ENCODE peak calls at places on chromosomes 7 and 10, in seven cellular contexts. K is thyroid gland, Z is kidney epithelial cell, U is choroid plexus epithelial cell, H is heart left ventricle, X is keratinocyte, S is AG04449. C is an unnamed sample.

GRCh38 chr10:76684968-76685367 is 952.6 kb downstream of the KCNMA1 start:
- DNase-seq in K (no peak), Z (no peak), U (no peak), H (no peak), X (no peak), S (no peak), C (no peak)

GRCh38 chr7:47361746-47362215 is 220.1 kb downstream of the TNS3 start:
- DNase-seq in K (peak), Z (peak), U (peak), H (peak), X (peak), S (peak), C (no peak)

GRCh38 chr7:83162402-83163256 is at the start of gene PCLO:
- DNase-seq in K (peak), Z (peak), U (peak), H (peak), X (peak), S (no peak), C (peak)

GRCh38 chr10:58981051-58981450 is 195.4 kb upstream of the PHYHIPL start:
- DNase-seq in K (no peak), Z (no peak), U (no peak), H (no peak), X (no peak), S (no peak), C (no peak)

GRCh38 chr7:80218723-80219122 is 84.1 kb downstream of the GNAI1 start:
- DNase-seq in K (no peak), Z (peak), U (peak), H (no peak), X (peak), S (peak), C (no peak)

GRCh38 chr7:95509199-95509598 is 23.5 kb downstream of the ASB4 start:
- DNase-seq in K (no peak), Z (peak), U (peak), H (no peak), X (no peak), S (no peak), C (no peak)

GRCh38 chr10:80855348-80855971 is 317.8 kb downstream of the SH2D4B start:
- DNase-seq in K (no peak), Z (no peak), U (peak), H (no peak), X (no peak), S (no peak), C (peak)

GRCh38 chr7:92836489-92837213 is at the start of gene CDK6:
- DNase-seq in K (peak), Z (no peak), U (peak), H (peak), X (no peak), S (no peak), C (peak)

GRCh38 chr7:86963599-86964230 is 95.7 kb downstream of the ELAPOR2 start:
- DNase-seq in K (no peak), Z (no peak), U (peak), H (no peak), X (no peak), S (no peak), C (no peak)

GRCh38 chr7:17646181-17646956 is 293.9 kb downstream of the SNX13 start:
- DNase-seq in K (no peak), Z (no peak), U (peak), H (no peak), X (no peak), S (no peak), C (no peak)

GRCh38 chr7:73397521-73397934 is 36.0 kb upstream of the FZD9 start:
- DNase-seq in K (no peak), Z (no peak), U (no peak), H (no peak), X (no peak), S (no peak), C (no peak)

GRCh38 chr10:5987747-5988146 is 10.4 kb upstream of the IL15RA start:
- DNase-seq in K (no peak), Z (no peak), U (no peak), H (peak), X (no peak), S (no peak), C (no peak)

GRCh38 chr10:11181996-11182395 is 164.3 kb downstream of the CELF2 start:
- DNase-seq in K (peak), Z (no peak), U (no peak), H (peak), X (no peak), S (no peak), C (no peak)

GRCh38 chr7:136033413-136034031 is 56.4 kb upstream of the MTPN start:
- DNase-seq in K (no peak), Z (no peak), U (peak), H (peak), X (no peak), S (no peak), C (no peak)

GRCh38 chr7:124276005-124276606 is 243.2 kb upstream of the TMEM229A start:
- DNase-seq in K (peak), Z (no peak), U (peak), H (no peak), X (peak), S (no peak), C (no peak)

GRCh38 chr10:35881320-35881719 is 239.2 kb upstream of the FZD8 start:
- DNase-seq in K (no peak), Z (no peak), U (no peak), H (no peak), X (no peak), S (no peak), C (no peak)
- TF ChIP-seq CTCF in K (no peak), Z (no peak), U (no peak), H (no peak), X (no peak), S (no peak), C (no peak)

GRCh38 chr7:100456561-100456957 is 7.5 kb downstream of the SPACDR start:
- DNase-seq in K (no peak), Z (no peak), U (no peak), H (no peak), X (no peak), S (no peak), C (no peak)
- TF ChIP-seq CTCF in K (no peak), Z (peak), U (no peak), H (no peak), X (no peak), S (no peak), C (no peak)

GRCh38 chr7:128924706-128925588 is 12.8 kb upstream of the IRF5 start:
- DNase-seq in K (no peak), Z (no peak), U (no peak), H (no peak), X (no peak), S (no peak), C (no peak)

GRCh38 chr7:128931186-128931798 is 6.4 kb upstream of the IRF5 start:
- DNase-seq in K (no peak), Z (no peak), U (no peak), H (no peak), X (no peak), S (no peak), C (no peak)

GRCh38 chr7:128929201-128929808 is 8.4 kb upstream of the IRF5 start:
- DNase-seq in K (no peak), Z (no peak), U (no peak), H (no peak), X (no peak), S (no peak), C (no peak)

GRCh38 chr7:128931965-128932861 is 5.5 kb upstream of the IRF5 start:
- DNase-seq in K (no peak), Z (no peak), U (no peak), H (no peak), X (no peak), S (no peak), C (no peak)

GRCh38 chr7:128928159-128928558 is 9.6 kb upstream of the IRF5 start:
- DNase-seq in K (no peak), Z (no peak), U (no peak), H (peak), X (no peak), S (no peak), C (peak)
- TF ChIP-seq CTCF in K (no peak), Z (no peak), U (no peak), H (no peak), X (no peak), S (no peak), C (no peak)

GRCh38 chr10:127979566-127979965 is 72.7 kb downstream of the PTPRE start:
- DNase-seq in K (no peak), Z (no peak), U (no peak), H (no peak), X (no peak), S (no peak), C (no peak)

GRCh38 chr10:127983701-127984100 is 76.8 kb downstream of the PTPRE start:
- DNase-seq in K (no peak), Z (no peak), U (no peak), H (no peak), X (no peak), S (no peak), C (no peak)

GRCh38 chr10:127984944-127985343 is 78.0 kb downstream of the PTPRE start:
- DNase-seq in K (no peak), Z (no peak), U (no peak), H (no peak), X (no peak), S (no peak), C (no peak)

GRCh38 chr10:127980898-127981297 is 74.0 kb downstream of the PTPRE start:
- DNase-seq in K (no peak), Z (no peak), U (no peak), H (no peak), X (no peak), S (no peak), C (no peak)

GRCh38 chr10:127982601-127983000 is 75.7 kb downstream of the PTPRE start:
- DNase-seq in K (no peak), Z (no peak), U (no peak), H (no peak), X (no peak), S (no peak), C (no peak)
- TF ChIP-seq CTCF in K (no peak), Z (no peak), U (no peak), H (no peak), X (no peak), S (no peak), C (no peak)

DNA sequence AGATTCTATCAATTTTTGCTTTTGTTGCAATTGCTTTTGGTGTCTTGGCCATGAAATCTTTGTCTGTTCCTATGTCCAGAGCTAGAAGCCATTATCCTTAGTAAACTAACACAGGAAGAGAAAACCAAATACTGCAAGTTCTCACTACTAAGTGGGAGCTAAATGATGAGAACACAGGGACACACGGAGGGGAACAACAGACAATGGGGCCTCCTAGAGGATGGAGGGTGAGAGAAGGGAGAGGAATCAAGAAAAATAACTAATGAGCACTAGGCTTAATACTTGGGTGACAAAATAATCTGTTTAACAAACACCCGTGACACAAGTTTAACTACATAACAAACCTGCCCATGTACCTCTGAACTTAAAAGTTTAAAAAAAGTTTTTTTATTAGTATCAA is 78.2 kb downstream of the ANKRD26 start:
- DNase-seq in K (no peak), Z (no peak), U (no peak), H (no peak), X (no peak), S (no peak), C (no peak)
- TF ChIP-seq CTCF in K (no peak), Z (no peak), U (no peak), H (no peak), X (no peak), S (no peak), C (no peak)

DNA sequence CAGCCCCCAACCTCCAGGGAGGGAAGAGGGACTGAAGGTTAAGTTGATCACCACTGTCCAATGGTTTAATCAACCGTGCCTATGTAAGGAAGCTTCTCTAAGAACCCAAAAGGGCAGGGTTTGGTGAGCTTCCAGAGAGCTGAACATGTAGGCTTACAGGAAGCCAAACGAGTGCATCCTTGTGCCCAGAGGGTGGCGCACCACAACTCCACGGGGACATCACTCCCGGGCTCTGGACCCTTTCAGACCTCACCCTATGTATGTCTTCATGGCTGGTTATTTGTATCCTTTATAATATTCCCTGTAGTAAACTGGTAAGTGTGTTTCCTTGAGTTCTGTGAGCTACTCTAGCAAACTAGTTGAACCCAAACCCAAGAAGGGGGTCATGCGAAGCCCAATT is 11.5 kb upstream of the NFKB2 start:
- DNase-seq in K (no peak), Z (no peak), U (peak), H (no peak), X (no peak), S (no peak), C (no peak)
- TF ChIP-seq CTCF in K (no peak), Z (peak), U (peak), H (no peak), X (peak), S (peak), C (no peak)

GRCh38 chr7:106947244-106947728 is 82.2 kb downstream of the PIK3CG start:
- DNase-seq in K (peak), Z (peak), U (peak), H (peak), X (peak), S (peak), C (no peak)
- TF ChIP-seq CTCF in K (peak), Z (peak), U (peak), H (peak), X (peak), S (peak), C (peak)

GRCh38 chr10:118108194-118109026 is 61.7 kb upstream of the RAB11FIP2 start:
- DNase-seq in K (peak), Z (no peak), U (peak), H (no peak), X (no peak), S (peak), C (no peak)

GRCh38 chr10:118107541-118107940 is 60.8 kb upstream of the RAB11FIP2 start:
- DNase-seq in K (no peak), Z (no peak), U (no peak), H (no peak), X (no peak), S (no peak), C (no peak)

GRCh38 chr10:118102116-118102515 is 55.4 kb upstream of the RAB11FIP2 start:
- DNase-seq in K (no peak), Z (no peak), U (peak), H (no peak), X (no peak), S (peak), C (no peak)

GRCh38 chr10:118107040-118107439 is 60.3 kb upstream of the RAB11FIP2 start:
- DNase-seq in K (no peak), Z (no peak), U (no peak), H (no peak), X (no peak), S (no peak), C (no peak)

DNA sequence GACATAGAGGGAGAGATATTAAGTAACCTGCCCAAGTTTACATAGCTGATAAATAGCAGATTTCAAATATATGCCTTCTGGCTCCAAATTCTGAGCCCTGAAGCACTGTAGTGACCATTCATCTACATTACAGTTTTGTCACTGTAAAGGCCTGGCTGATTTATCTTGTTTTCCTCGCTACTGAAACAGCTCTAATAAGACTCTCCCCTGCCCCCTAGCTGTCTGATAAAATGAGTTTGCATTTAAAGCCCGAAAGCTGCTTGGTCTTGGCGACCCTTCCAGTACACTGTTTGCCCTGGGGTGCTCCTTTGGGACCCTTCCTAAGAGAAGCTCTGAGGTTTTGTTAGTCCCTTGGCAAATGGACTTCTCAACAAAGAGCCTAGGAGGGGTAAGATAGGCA is 59.7 kb upstream of the RAB11FIP2 start:
- DNase-seq in K (no peak), Z (no peak), U (peak), H (no peak), X (no peak), S (no peak), C (no peak)
- TF ChIP-seq CTCF in K (no peak), Z (peak), U (peak), H (peak), X (peak), S (peak), C (peak)